ENCODE peak calls at places on chromosomes 1 and 21, in ten cellular contexts. X, K, W, O, Q, J, E, A, D and M are unnamed samples.

GRCh38 chr21:44996096-44996495 is 56.3 kb downstream of the SLX9 start:
- DNase-seq in X (no peak), K (no peak), W (peak), O (no peak), Q (no peak), J (no peak), E (no peak), A (no peak), D (no peak), M (no peak)

GRCh38 chr1:61254629-61255323 is 172.4 kb downstream of the NFIA start:
- DNase-seq in X (peak), K (no peak), W (peak), O (no peak), Q (peak), J (no peak), E (peak), A (no peak), D (no peak), M (no peak)

GRCh38 chr1:220157738-220158137 is 63.8 kb downstream of the IARS2 start:
- DNase-seq in X (no peak), K (no peak), W (no peak), O (no peak), Q (no peak), J (no peak), E (no peak), A (no peak), D (no peak), M (no peak)

GRCh38 chr1:87136607-87137341 is 191.9 kb upstream of the LMO4 start:
- DNase-seq in X (no peak), K (no peak), W (no peak), O (no peak), Q (no peak), J (no peak), E (no peak), A (no peak), D (no peak), M (no peak)

GRCh38 chr1:181317261-181317924 is 165.9 kb upstream of the CACNA1E start:
- DNase-seq in X (no peak), K (no peak), W (no peak), O (no peak), Q (no peak), J (no peak), E (no peak), A (no peak), D (no peak), M (no peak)

GRCh38 chr1:40096977-40097782 is at the start of gene PPT1:
- DNase-seq in X (peak), K (peak), W (peak), O (peak), Q (peak), J (peak), E (peak), A (no peak), D (peak), M (peak)

GRCh38 chr1:230575886-230576477 is 66.3 kb upstream of the COG2 start:
- DNase-seq in X (no peak), K (no peak), W (no peak), O (no peak), Q (no peak), J (no peak), E (no peak), A (no peak), D (no peak), M (no peak)

GRCh38 chr1:107669996-107670395 is 295.0 kb downstream of the VAV3 start:
- DNase-seq in X (peak), K (no peak), W (peak), O (peak), Q (peak), J (peak), E (peak), A (no peak), D (no peak), M (no peak)

GRCh38 chr1:111441573-111442192 is 7.4 kb downstream of the WDR77 start:
- DNase-seq in X (no peak), K (no peak), W (no peak), O (peak), Q (peak), J (peak), E (peak), A (no peak), D (peak), M (peak)

GRCh38 chr1:214514032-214514818 is 37.2 kb downstream of the PTPN14 start:
- DNase-seq in X (peak), K (no peak), W (no peak), O (no peak), Q (peak), J (no peak), E (peak), A (no peak), D (no peak), M (no peak)

GRCh38 chr21:38821248-38821647 is 15.5 kb downstream of the ETS2 start:
- DNase-seq in X (no peak), K (no peak), W (no peak), O (no peak), Q (no peak), J (no peak), E (no peak), A (no peak), D (no peak), M (no peak)

GRCh38 chr1:22636927-22637326 is 499 bp downstream of the C1QA start:
- DNase-seq in X (no peak), K (no peak), W (no peak), O (no peak), Q (no peak), J (no peak), E (no peak), A (no peak), D (no peak), M (no peak)

GRCh38 chr21:45162115-45162514 is 87.7 kb downstream of the ADARB1 start:
- DNase-seq in X (no peak), K (no peak), W (peak), O (no peak), Q (no peak), J (no peak), E (no peak), A (no peak), D (no peak), M (no peak)

GRCh38 chr1:119475866-119476439 is 31.1 kb upstream of the HSD3B1 start:
- DNase-seq in X (peak), K (peak), W (no peak), O (peak), Q (peak), J (peak), E (peak), A (peak), D (peak), M (peak)

GRCh38 chr1:204989266-204990058 is 53.5 kb upstream of the CNTN2 start:
- DNase-seq in X (peak), K (no peak), W (peak), O (peak), Q (peak), J (peak), E (peak), A (peak), D (peak), M (peak)

GRCh38 chr1:198528376-198528775 is 12.1 kb downstream of the ATP6V1G3 start:
- DNase-seq in X (peak), K (no peak), W (no peak), O (no peak), Q (peak), J (no peak), E (peak), A (no peak), D (no peak), M (no peak)

GRCh38 chr1:162626089-162626488 is 6.2 kb upstream of the DDR2 start:
- DNase-seq in X (no peak), K (no peak), W (peak), O (no peak), Q (no peak), J (no peak), E (no peak), A (no peak), D (no peak), M (no peak)

GRCh38 chr21:44427241-44428120 is 27.8 kb upstream of the LRRC3 start:
- DNase-seq in X (no peak), K (no peak), W (peak), O (no peak), Q (no peak), J (no peak), E (no peak), A (no peak), D (no peak), M (no peak)

DNA sequence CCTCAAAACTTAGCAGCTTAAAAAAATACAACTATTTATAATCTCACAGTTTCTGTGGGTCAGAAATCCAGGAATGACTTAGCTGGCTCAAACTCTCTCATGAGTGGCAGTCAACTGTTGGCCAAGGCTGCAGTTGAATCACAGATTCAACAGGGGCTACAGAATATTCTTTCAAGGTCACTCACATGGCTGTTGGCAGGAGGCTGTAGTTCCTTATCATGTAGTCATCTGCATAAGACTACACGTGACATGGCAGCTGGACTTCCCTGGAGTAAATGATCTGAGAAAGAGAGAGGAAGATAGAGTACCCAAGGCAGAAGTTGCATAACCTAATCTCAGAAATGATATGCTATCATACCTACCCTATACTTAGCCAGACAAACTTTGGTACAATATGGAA is 75.2 kb upstream of the TSPAN2 start:
- DNase-seq in X (no peak), K (no peak), W (no peak), O (no peak), Q (peak), J (no peak), E (no peak), A (no peak), D (no peak), M (no peak)
- TF ChIP-seq CTCF in X (no peak), K (no peak), W (no peak), O (no peak), Q (no peak), J (no peak), E (no peak), A (no peak), D (no peak), M (no peak)

DNA sequence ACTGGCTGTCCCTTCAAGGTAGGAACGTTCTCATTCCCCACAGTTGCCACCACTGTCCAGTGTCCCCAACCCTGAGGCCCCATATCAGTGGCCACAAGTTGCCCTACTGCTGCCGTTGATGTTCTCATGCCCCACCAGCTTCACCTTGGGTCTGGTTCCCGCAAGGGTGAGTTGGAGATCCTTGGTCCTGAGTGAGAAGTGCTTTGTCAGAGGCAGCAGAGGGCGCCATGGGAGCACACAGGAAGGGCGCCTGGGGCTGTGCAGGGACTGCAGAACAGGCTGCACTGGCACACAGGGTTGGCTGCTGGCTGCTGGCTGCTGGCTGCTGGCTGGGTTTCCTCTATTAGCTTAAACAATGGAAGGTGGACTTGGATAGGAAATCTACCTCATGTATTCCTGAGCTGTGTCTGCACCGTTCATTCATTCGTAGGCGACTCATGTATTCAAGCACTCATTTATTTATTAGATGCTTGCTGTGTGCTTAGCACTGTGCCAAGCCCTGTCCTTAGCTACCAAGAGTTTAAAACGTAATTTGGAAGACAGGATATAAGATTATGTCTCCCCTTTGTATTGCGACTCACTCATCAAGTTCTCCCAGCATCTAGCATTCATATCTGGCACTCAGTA is 2.1 kb upstream of the S100A9 start:
- DNase-seq in X (peak), K (no peak), W (no peak), O (peak), Q (peak), J (peak), E (peak), A (no peak), D (peak), M (peak)
- TF ChIP-seq CTCF in X (peak), K (peak), W (no peak), O (peak), Q (peak), J (no peak), E (peak), A (peak), D (peak), M (no peak)

GRCh38 chr1:115476616-115477015 is 138.6 kb upstream of the NGF start:
- DNase-seq in X (no peak), K (no peak), W (no peak), O (no peak), Q (no peak), J (no peak), E (no peak), A (no peak), D (no peak), M (no peak)
- TF ChIP-seq CTCF in X (peak), K (no peak), W (no peak), O (no peak), Q (no peak), J (no peak), E (no peak), A (no peak), D (no peak), M (no peak)

GRCh38 chr1:28205243-28205642 is 27.6 kb downstream of the DNAJC8 start:
- DNase-seq in X (no peak), K (no peak), W (no peak), O (no peak), Q (no peak), J (peak), E (no peak), A (no peak), D (no peak), M (no peak)

GRCh38 chr1:28208818-28209441 is 23.9 kb downstream of the DNAJC8 start:
- DNase-seq in X (peak), K (peak), W (no peak), O (peak), Q (peak), J (peak), E (peak), A (no peak), D (peak), M (peak)

GRCh38 chr1:28213315-28213714 is 19.5 kb downstream of the DNAJC8 start:
- DNase-seq in X (no peak), K (no peak), W (no peak), O (no peak), Q (no peak), J (no peak), E (no peak), A (no peak), D (no peak), M (no peak)

DNA sequence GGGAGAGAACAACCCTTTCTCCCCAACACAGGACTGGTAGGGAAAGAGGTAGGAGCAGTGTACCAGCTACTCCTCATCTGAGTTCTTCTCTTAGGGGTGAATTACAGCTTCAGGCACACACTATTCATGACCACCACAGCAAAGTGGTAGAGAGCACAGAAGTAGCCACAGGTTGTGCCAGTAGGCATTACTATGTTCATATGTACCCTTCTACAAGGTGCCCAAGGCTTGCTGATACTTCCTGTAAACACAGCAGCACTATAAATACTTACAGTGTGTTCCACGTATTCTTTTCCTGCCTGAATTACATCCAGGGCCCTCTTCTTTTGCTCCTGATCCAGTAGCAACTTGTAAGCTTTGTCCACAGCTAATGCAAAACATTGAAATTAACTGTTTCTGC is 23.1 kb downstream of the DNAJC8 start:
- DNase-seq in X (no peak), K (no peak), W (no peak), O (no peak), Q (no peak), J (no peak), E (no peak), A (no peak), D (no peak), M (no peak)
- TF ChIP-seq CTCF in X (no peak), K (no peak), W (no peak), O (no peak), Q (no peak), J (no peak), E (no peak), A (no peak), D (no peak), M (no peak)

GRCh38 chr1:206766251-206766856 is 4.2 kb upstream of the IL19 start:
- DNase-seq in X (peak), K (peak), W (peak), O (peak), Q (peak), J (peak), E (no peak), A (no peak), D (no peak), M (no peak)

GRCh38 chr1:206760590-206760989 is 10.0 kb upstream of the IL19 start:
- DNase-seq in X (no peak), K (no peak), W (no peak), O (no peak), Q (no peak), J (no peak), E (no peak), A (no peak), D (no peak), M (no peak)

GRCh38 chr1:206757524-206758266 is 12.9 kb upstream of the IL19 start:
- DNase-seq in X (no peak), K (no peak), W (no peak), O (no peak), Q (no peak), J (no peak), E (no peak), A (no peak), D (no peak), M (no peak)

GRCh38 chr1:206761369-206761768 is 9.2 kb upstream of the IL19 start:
- DNase-seq in X (no peak), K (no peak), W (no peak), O (no peak), Q (peak), J (no peak), E (no peak), A (no peak), D (no peak), M (no peak)
- TF ChIP-seq CTCF in X (peak), K (no peak), W (no peak), O (no peak), Q (peak), J (no peak), E (no peak), A (no peak), D (peak), M (no peak)